ENCODE peak calls at places on chromosome 13, in ten cellular contexts. One of them, this sample, is unnamed.

GRCh38 chr13:50732712-50733111 is 110.8 kb downstream of the DLEU7 start:
- DNase-seq in CD8-positive, alpha-beta T cell: no peak
- DNase-seq in AG04450: no peak
- DNase-seq in ovary: no peak
- DNase-seq in fibroblast of pulmonary artery: peak; percentile 78
- DNase-seq in fibroblast of lung: peak; percentile 35
- DNase-seq in lower leg skin: no peak
- DNase-seq in AG09309: peak; percentile 77
- DNase-seq in BJ: peak; percentile 50
- DNase-seq in uterus: no peak
- DNase-seq in this sample: peak; percentile 92

GRCh38 chr13:66994097-66994496 is 236.0 kb downstream of the PCDH9 start:
- DNase-seq in CD8-positive, alpha-beta T cell: no peak
- DNase-seq in AG04450: no peak
- DNase-seq in ovary: no peak
- DNase-seq in fibroblast of pulmonary artery: peak; percentile 79
- DNase-seq in fibroblast of lung: peak; percentile 80
- DNase-seq in lower leg skin: peak; percentile 88
- DNase-seq in AG09309: no peak
- DNase-seq in BJ: no peak
- DNase-seq in uterus: no peak
- DNase-seq in this sample: peak; percentile 65

GRCh38 chr13:30618938-30619289 is 1.2 kb downstream of the USPL1 start:
- DNase-seq in CD8-positive, alpha-beta T cell: no peak
- DNase-seq in AG04450: no peak
- DNase-seq in ovary: no peak
- DNase-seq in fibroblast of pulmonary artery: no peak
- DNase-seq in fibroblast of lung: no peak
- DNase-seq in lower leg skin: no peak
- DNase-seq in AG09309: no peak
- DNase-seq in BJ: no peak
- DNase-seq in uterus: no peak
- DNase-seq in this sample: no peak

GRCh38 chr13:99355267-99356215 is 48.3 kb upstream of the GPR183 start:
- DNase-seq in CD8-positive, alpha-beta T cell: no peak
- DNase-seq in AG04450: no peak
- DNase-seq in ovary: no peak
- DNase-seq in fibroblast of pulmonary artery: no peak
- DNase-seq in fibroblast of lung: no peak
- DNase-seq in lower leg skin: no peak
- DNase-seq in AG09309: no peak
- DNase-seq in BJ: no peak
- DNase-seq in uterus: no peak
- DNase-seq in this sample: no peak

GRCh38 chr13:43805681-43806128 is 18.9 kb upstream of the ENOX1 start:
- DNase-seq in CD8-positive, alpha-beta T cell: no peak
- DNase-seq in AG04450: no peak
- DNase-seq in ovary: no peak
- DNase-seq in fibroblast of pulmonary artery: no peak
- DNase-seq in fibroblast of lung: no peak
- DNase-seq in lower leg skin: no peak
- DNase-seq in AG09309: no peak
- DNase-seq in BJ: no peak
- DNase-seq in uterus: no peak
- DNase-seq in this sample: peak; percentile 35

GRCh38 chr13:99261040-99261439 is 2.9 kb upstream of the GPR18 start:
- DNase-seq in CD8-positive, alpha-beta T cell: no peak
- DNase-seq in AG04450: no peak
- DNase-seq in ovary: no peak
- DNase-seq in fibroblast of pulmonary artery: no peak
- DNase-seq in fibroblast of lung: no peak
- DNase-seq in lower leg skin: no peak
- DNase-seq in AG09309: no peak
- DNase-seq in BJ: no peak
- DNase-seq in uterus: no peak
- DNase-seq in this sample: no peak

GRCh38 chr13:91331047-91331915 is 16.2 kb upstream of the MIR17HG start:
- DNase-seq in CD8-positive, alpha-beta T cell: no peak
- DNase-seq in AG04450: no peak
- DNase-seq in ovary: no peak
- DNase-seq in fibroblast of pulmonary artery: no peak
- DNase-seq in fibroblast of lung: no peak
- DNase-seq in lower leg skin: no peak
- DNase-seq in AG09309: no peak
- DNase-seq in BJ: no peak
- DNase-seq in uterus: no peak
- DNase-seq in this sample: no peak

GRCh38 chr13:21528616-21529015 is 69.5 kb upstream of the ZDHHC20 start:
- DNase-seq in CD8-positive, alpha-beta T cell: no peak
- DNase-seq in AG04450: no peak
- DNase-seq in ovary: no peak
- DNase-seq in fibroblast of pulmonary artery: peak; percentile 57
- DNase-seq in fibroblast of lung: no peak
- DNase-seq in lower leg skin: no peak
- DNase-seq in AG09309: peak; percentile 68
- DNase-seq in BJ: peak; percentile 64
- DNase-seq in uterus: no peak
- DNase-seq in this sample: peak; percentile 7

DNA sequence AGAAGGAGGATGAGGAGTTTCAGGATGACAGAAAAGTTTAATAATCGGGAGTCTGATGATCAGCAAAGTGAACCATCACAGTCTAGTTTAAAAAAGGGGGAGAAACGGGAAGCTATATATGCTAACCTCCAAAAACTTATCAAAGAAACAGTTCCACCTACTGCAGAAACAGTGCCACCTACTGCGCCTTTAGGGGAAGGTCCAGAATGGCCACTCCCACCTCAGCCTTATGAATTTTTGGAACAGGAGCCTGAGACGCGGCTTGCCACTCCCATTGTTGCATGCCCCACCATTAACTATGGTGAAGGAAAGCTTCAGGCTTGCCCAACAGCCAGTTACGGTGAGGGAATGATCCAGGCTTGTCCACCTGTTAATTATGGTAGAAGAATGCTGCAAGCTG is 929.0 kb downstream of the SLITRK6 start:
- DNase-seq in CD8-positive, alpha-beta T cell: no peak
- DNase-seq in AG04450: no peak
- DNase-seq in ovary: no peak
- DNase-seq in fibroblast of pulmonary artery: no peak
- DNase-seq in fibroblast of lung: no peak
- DNase-seq in lower leg skin: no peak
- DNase-seq in AG09309: no peak
- DNase-seq in BJ: no peak
- DNase-seq in uterus: no peak
- DNase-seq in this sample: no peak
- TF ChIP-seq CTCF in CD8-positive, alpha-beta T cell: no peak
- TF ChIP-seq CTCF in AG04450: peak; percentile 29
- TF ChIP-seq CTCF in ovary: no peak
- TF ChIP-seq CTCF in fibroblast of pulmonary artery: peak; percentile 7
- TF ChIP-seq CTCF in fibroblast of lung: no peak
- TF ChIP-seq CTCF in lower leg skin: no peak
- TF ChIP-seq CTCF in AG09309: peak; percentile 40
- TF ChIP-seq CTCF in BJ: peak; percentile 14
- TF ChIP-seq CTCF in uterus: no peak
- TF ChIP-seq CTCF in this sample: peak; percentile 12

DNA sequence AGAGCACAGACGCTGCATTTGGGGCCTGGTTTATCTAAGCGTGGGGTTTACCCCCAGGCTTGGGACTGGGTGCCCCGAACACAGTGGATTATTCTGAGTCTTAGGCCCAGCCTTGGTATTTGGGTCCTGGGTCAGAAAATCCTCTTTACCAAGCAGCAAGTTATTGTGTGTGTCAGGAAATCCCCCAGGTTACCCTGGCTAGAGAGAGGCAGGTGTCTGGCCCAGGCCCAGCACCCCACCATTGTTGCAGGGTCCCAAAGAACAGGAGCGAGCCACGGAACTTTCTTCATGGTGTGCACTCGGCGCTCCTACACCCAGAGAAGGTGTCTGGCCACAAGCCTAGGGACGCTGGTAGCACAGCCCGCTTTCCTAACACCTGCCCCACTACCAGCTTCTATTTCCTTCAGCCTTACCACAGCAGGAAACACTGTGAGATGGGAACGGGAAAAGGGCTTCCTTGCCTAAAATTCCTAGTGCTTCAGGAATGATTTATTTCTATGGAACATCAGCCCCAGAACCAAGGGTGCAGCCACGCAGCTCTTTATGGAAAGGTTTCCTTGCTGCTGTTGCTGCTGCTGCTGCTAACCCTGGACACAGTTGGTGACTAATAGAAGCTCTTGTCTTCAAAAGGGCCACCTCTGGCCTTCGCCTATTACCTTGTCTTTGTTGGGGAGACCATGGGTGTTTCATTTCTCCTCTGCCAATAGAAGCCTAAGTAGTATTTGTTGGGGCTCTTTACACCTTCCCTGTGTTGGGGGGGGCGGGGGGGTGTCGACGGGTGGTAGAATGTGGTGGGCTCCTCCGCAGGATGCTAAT is 7.5 kb upstream of the CDX2 start:
- DNase-seq in CD8-positive, alpha-beta T cell: no peak
- DNase-seq in AG04450: no peak
- DNase-seq in ovary: no peak
- DNase-seq in fibroblast of pulmonary artery: no peak
- DNase-seq in fibroblast of lung: no peak
- DNase-seq in lower leg skin: peak; percentile 36
- DNase-seq in AG09309: no peak
- DNase-seq in BJ: no peak
- DNase-seq in uterus: no peak
- DNase-seq in this sample: no peak
- H3K4me3 ChIP-seq in CD8-positive, alpha-beta T cell: no peak overlapping the region
- H3K4me3 ChIP-seq in AG04450: no peak overlapping the region
- H3K4me3 ChIP-seq in ovary: no peak overlapping the region
- H3K4me3 ChIP-seq in fibroblast of pulmonary artery: no peak overlapping the region
- H3K4me3 ChIP-seq in fibroblast of lung: no peak overlapping the region
- H3K4me3 ChIP-seq in lower leg skin: no peak overlapping the region
- H3K4me3 ChIP-seq in AG09309: no peak overlapping the region
- H3K4me3 ChIP-seq in BJ: no peak overlapping the region
- H3K4me3 ChIP-seq in uterus: no peak overlapping the region
- H3K4me3 ChIP-seq in this sample: no peak overlapping the region

DNA sequence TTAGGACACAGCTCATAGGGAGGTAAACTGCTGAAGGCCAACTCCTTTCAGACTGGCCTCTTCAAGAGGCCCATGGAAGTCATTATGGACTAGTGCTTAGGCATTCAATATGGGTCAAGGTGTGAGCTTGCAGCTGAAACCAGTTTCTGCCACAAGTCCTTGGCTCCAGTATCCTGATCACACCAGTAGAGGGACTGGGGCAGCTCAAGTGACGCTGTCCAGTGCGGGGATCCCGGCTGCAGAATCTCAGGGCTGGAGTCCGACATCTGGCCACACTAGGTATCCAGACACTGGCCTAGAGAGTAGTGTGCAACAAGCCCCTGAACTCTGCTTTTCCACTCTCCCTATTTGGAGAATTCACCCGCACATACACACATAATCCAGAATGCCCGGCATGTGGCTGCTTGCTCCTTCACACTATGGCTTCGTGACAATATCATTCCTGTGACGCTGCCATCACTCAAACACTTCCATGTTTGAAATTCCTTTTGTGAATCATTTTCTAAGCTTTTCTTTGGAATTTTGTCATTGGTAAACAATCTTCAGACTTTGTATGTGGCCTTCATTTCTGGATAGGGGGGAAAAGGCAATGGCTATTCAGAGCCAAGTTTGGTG is 425.1 kb downstream of the EFNB2 start:
- DNase-seq in CD8-positive, alpha-beta T cell: no peak
- DNase-seq in AG04450: no peak
- DNase-seq in ovary: no peak
- DNase-seq in fibroblast of pulmonary artery: no peak
- DNase-seq in fibroblast of lung: no peak
- DNase-seq in lower leg skin: no peak
- DNase-seq in AG09309: no peak
- DNase-seq in BJ: no peak
- DNase-seq in uterus: no peak
- DNase-seq in this sample: peak; percentile 49
- TF ChIP-seq CTCF in CD8-positive, alpha-beta T cell: no peak
- TF ChIP-seq CTCF in AG04450: no peak
- TF ChIP-seq CTCF in ovary: no peak
- TF ChIP-seq CTCF in fibroblast of pulmonary artery: no peak
- TF ChIP-seq CTCF in fibroblast of lung: no peak
- TF ChIP-seq CTCF in lower leg skin: no peak
- TF ChIP-seq CTCF in AG09309: peak; percentile 21
- TF ChIP-seq CTCF in BJ: no peak
- TF ChIP-seq CTCF in uterus: no peak
- TF ChIP-seq CTCF in this sample: peak; percentile 12

GRCh38 chr13:106522898-106523525 is 12.4 kb downstream of the EFNB2 start:
- DNase-seq in CD8-positive, alpha-beta T cell: no peak
- DNase-seq in AG04450: no peak
- DNase-seq in ovary: no peak
- DNase-seq in fibroblast of pulmonary artery: no peak
- DNase-seq in fibroblast of lung: no peak
- DNase-seq in lower leg skin: no peak
- DNase-seq in AG09309: no peak
- DNase-seq in BJ: no peak
- DNase-seq in uterus: no peak
- DNase-seq in this sample: peak; percentile 36

GRCh38 chr13:106523566-106523965 is 11.9 kb downstream of the EFNB2 start:
- DNase-seq in CD8-positive, alpha-beta T cell: no peak
- DNase-seq in AG04450: no peak
- DNase-seq in ovary: no peak
- DNase-seq in fibroblast of pulmonary artery: no peak
- DNase-seq in fibroblast of lung: peak; percentile 58
- DNase-seq in lower leg skin: no peak
- DNase-seq in AG09309: no peak
- DNase-seq in BJ: no peak
- DNase-seq in uterus: no peak
- DNase-seq in this sample: peak; percentile 72

GRCh38 chr13:106520205-106521004 is 15.1 kb downstream of the EFNB2 start:
- DNase-seq in CD8-positive, alpha-beta T cell: no peak
- DNase-seq in AG04450: no peak
- DNase-seq in ovary: no peak
- DNase-seq in fibroblast of pulmonary artery: peak; percentile 68
- DNase-seq in fibroblast of lung: peak; percentile 77
- DNase-seq in lower leg skin: no peak
- DNase-seq in AG09309: no peak
- DNase-seq in BJ: no peak
- DNase-seq in uterus: no peak
- DNase-seq in this sample: no peak

GRCh38 chr13:106522112-106522511 is 13.3 kb downstream of the EFNB2 start:
- DNase-seq in CD8-positive, alpha-beta T cell: no peak
- DNase-seq in AG04450: no peak
- DNase-seq in ovary: no peak
- DNase-seq in fibroblast of pulmonary artery: no peak
- DNase-seq in fibroblast of lung: no peak
- DNase-seq in lower leg skin: no peak
- DNase-seq in AG09309: no peak
- DNase-seq in BJ: no peak
- DNase-seq in uterus: no peak
- DNase-seq in this sample: peak; percentile 85

DNA sequence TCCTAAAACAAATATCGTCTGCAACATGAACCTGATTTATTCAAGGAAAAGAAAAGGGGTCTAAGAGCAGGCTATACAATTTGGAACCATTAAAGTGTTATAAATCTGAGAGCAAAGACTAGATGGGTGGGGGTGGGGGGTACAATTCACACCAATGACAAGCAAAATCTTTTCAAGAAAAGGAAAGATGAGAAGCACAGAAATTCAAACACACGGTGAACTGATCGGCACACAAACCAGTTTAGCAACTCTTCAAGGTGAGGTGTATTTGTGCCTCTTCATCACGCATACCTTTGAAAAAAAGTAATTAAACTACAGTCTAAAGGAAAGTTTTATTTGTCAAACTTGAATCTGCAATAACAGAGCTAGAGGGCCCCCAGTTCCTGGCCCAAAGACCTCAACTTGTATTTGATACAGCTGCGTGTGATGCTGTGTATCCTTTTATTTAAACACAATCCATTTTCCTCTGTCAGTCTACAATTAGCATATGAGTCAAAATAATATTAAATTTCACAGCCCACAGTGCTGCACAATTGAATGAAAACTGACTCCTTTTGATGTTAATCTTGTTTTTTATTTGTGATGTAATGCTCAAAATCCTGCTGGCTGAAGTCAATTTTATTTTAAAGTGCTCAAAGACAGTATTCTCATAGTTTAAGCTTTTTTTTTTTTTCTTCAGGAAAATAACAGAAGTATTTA is 14.2 kb downstream of the EFNB2 start:
- DNase-seq in CD8-positive, alpha-beta T cell: no peak
- DNase-seq in AG04450: no peak
- DNase-seq in ovary: no peak
- DNase-seq in fibroblast of pulmonary artery: no peak
- DNase-seq in fibroblast of lung: no peak
- DNase-seq in lower leg skin: no peak
- DNase-seq in AG09309: no peak
- DNase-seq in BJ: no peak
- DNase-seq in uterus: no peak
- DNase-seq in this sample: peak; percentile 75
- H3K4me3 ChIP-seq in CD8-positive, alpha-beta T cell: no peak overlapping the region
- H3K4me3 ChIP-seq in AG04450: no peak overlapping the region
- H3K4me3 ChIP-seq in ovary: no peak overlapping the region
- H3K4me3 ChIP-seq in fibroblast of pulmonary artery: no peak overlapping the region
- H3K4me3 ChIP-seq in fibroblast of lung: no peak overlapping the region
- H3K4me3 ChIP-seq in lower leg skin: no peak overlapping the region
- H3K4me3 ChIP-seq in AG09309: no peak overlapping the region
- H3K4me3 ChIP-seq in BJ: no peak overlapping the region
- H3K4me3 ChIP-seq in uterus: no peak overlapping the region
- H3K4me3 ChIP-seq in this sample: no peak overlapping the region

This sample was measured in epithelial cell of esophagus.